ENCODE peak calls at places on chromosomes 6 and 20, in eight cellular contexts. I is dorsolateral prefrontal cortex; F is lung; P is coronary artery; X is CD8-positive, alpha-beta T cell; S is caudate nucleus; K is body of pancreas; G is upper lobe of right lung. M is an unnamed sample.

GRCh38 chr20:23163562-23163961 is 77.4 kb upstream of the CD93 start:
- DNase-seq in S (no peak), F (no peak), P (peak; percentile 62), G (no peak), I (no peak), X (no peak), K (no peak), M (peak; percentile 31)

GRCh38 chr20:24297928-24298327 is 171.5 kb upstream of the SYNDIG1 start:
- DNase-seq in G (no peak), S (no peak), K (no peak), X (no peak), F (no peak), I (no peak), P (no peak), M (no peak)

GRCh38 chr6:4958624-4959023 is 45.2 kb downstream of the RPP40 start:
- DNase-seq in K (no peak), G (no peak), X (no peak), F (no peak), P (no peak), I (no peak), S (no peak), M (no peak)

GRCh38 chr6:141141870-141142269 is 990.9 kb upstream of the GJE1 start:
- DNase-seq in I (no peak), K (no peak), P (no peak), S (no peak), X (no peak), G (no peak), F (no peak), M (no peak)

GRCh38 chr20:10573273-10573950 is 100.4 kb downstream of the JAG1 start:
- DNase-seq in F (no peak), S (no peak), G (no peak), X (no peak), I (no peak), P (no peak), K (no peak), M (no peak)

GRCh38 chr6:96066376-96066775 is 50.6 kb downstream of the FUT9 start:
- DNase-seq in I (no peak), F (no peak), X (no peak), G (no peak), S (no peak), P (no peak), K (no peak), M (no peak)

GRCh38 chr20:17688965-17689364 is 6.9 kb upstream of the RRBP1 start:
- DNase-seq in K (no peak), X (no peak), F (no peak), G (no peak), S (no peak), P (no peak), I (no peak), M (no peak)

GRCh38 chr20:37081717-37082289 is 14.0 kb downstream of the RBL1 start:
- DNase-seq in K (no peak), S (no peak), I (no peak), F (no peak), P (no peak), G (no peak), X (peak; percentile 39), M (no peak)

GRCh38 chr20:37773260-37773825 is 79.5 kb downstream of the CTNNBL1 start:
- DNase-seq in K (no peak), F (no peak), G (no peak), P (no peak), S (no peak), X (no peak), I (no peak), M (no peak)

GRCh38 chr6:140566706-140567330 is 1192.4 kb upstream of the CITED2 start:
- DNase-seq in G (no peak), F (no peak), P (no peak), S (no peak), K (no peak), I (no peak), X (no peak), M (no peak)

GRCh38 chr6:26232950-26233607 is 131.9 kb upstream of the BTN3A2 start:
- DNase-seq in G (no peak), F (no peak), S (no peak), P (no peak), K (no peak), I (no peak), X (no peak), M (peak; percentile 85)

GRCh38 chr20:6466065-6466810 is 301.2 kb upstream of the BMP2 start:
- DNase-seq in F (no peak), G (no peak), I (no peak), K (no peak), S (no peak), X (no peak), P (no peak), M (no peak)

GRCh38 chr6:147204060-147204785 is at the start of gene STXBP5:
- DNase-seq in F (peak; percentile 52), S (no peak), G (peak; percentile 83), P (peak; percentile 79), X (peak; percentile 22), K (peak; percentile 65), I (peak; percentile 41), M (peak; percentile 91)

DNA sequence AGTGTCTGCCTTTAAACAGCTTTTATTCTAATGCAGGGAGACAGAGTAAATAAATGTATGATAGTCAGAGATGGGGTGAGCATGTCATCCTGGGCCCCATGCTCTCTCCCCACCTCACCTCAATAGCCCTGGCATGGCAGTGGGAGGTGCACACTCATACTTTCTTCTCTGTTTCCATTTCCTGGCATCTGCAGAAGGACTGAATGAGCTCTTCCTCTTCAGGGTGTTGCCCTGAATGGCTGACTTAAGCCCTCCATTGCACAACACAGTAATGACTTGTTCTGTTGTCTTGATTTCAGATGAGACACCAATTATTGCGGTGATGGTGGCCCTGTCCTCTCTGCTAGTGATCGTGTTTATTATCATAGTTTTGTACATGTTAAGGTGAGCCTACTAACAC is 57.0 kb upstream of the GNRH2 start:
- DNase-seq in G (no peak), I (no peak), X (no peak), S (no peak), F (peak; percentile 29), P (no peak), K (peak; percentile 29), M (no peak)
- H3K27ac ChIP-seq in G (no peak overlapping the region), I (no peak overlapping the region), X (no peak overlapping the region), S (no peak overlapping the region), F (no peak overlapping the region), P (peak overlapping the region; percentile 15), K (no peak overlapping the region), M (peak overlapping the region; percentile 48)

GRCh38 chr6:129748901-129749748 is 39.1 kb upstream of the ARHGAP18 start:
- DNase-seq in F (no peak), P (no peak), K (no peak), S (no peak), X (no peak), G (no peak), I (no peak), M (no peak)

GRCh38 chr6:129749749-129750120 is 39.8 kb upstream of the ARHGAP18 start:
- DNase-seq in X (no peak), S (no peak), I (no peak), P (no peak), F (no peak), K (peak; percentile 8), G (no peak), M (no peak)

GRCh38 chr6:129748212-129748900 is 38.4 kb upstream of the ARHGAP18 start:
- DNase-seq in X (peak; percentile 26), G (no peak), I (no peak), S (no peak), F (no peak), P (no peak), K (peak; percentile 20), M (peak; percentile 66)

GRCh38 chr6:129747588-129748112 is 37.7 kb upstream of the ARHGAP18 start:
- DNase-seq in G (no peak), P (no peak), F (no peak), I (no peak), X (no peak), S (no peak), K (no peak), M (no peak)

DNA sequence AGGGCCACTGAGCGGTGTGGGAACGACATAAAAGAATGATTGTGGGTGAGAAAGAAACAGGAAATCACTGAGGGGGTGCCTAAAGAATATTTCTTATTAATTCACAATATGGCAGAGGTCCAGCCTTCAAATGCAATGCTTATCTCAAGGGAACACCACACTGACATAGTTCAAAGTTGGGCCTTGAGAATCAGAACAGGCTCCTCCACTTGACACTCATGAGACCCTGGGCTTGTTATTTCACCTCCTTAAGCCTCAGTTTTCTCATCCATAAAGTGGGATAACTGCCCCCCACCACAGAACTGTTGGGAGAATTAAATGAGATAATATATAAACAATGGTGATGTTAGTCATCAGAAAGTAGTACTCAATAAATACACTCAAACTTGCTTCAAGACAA is 40.4 kb upstream of the ARHGAP18 start:
- DNase-seq in P (no peak), S (no peak), G (no peak), I (no peak), X (no peak), F (no peak), K (no peak), M (no peak)
- H3K27ac ChIP-seq in P (no peak overlapping the region), S (no peak overlapping the region), G (peak overlapping the region; percentile 53), I (no peak overlapping the region), X (peak overlapping the region; percentile 10), F (peak overlapping the region; percentile 60), K (no peak overlapping the region), M (peak overlapping the region; percentile 70)

GRCh38 chr6:148967128-148967527 is 220.3 kb downstream of the UST start:
- DNase-seq in S (no peak), K (no peak), F (no peak), G (no peak), X (no peak), I (no peak), P (no peak), M (no peak)
- H3K27ac ChIP-seq in S (peak overlapping the region; percentile 76), K (no peak overlapping the region), F (no peak overlapping the region), G (no peak overlapping the region), X (no peak overlapping the region), I (no peak overlapping the region), P (no peak overlapping the region), M (no peak overlapping the region)

GRCh38 chr20:41274152-41274551 is 43.4 kb downstream of the ZHX3 start:
- DNase-seq in X (no peak), K (no peak), S (no peak), I (no peak), F (no peak), G (no peak), P (no peak), M (no peak)

GRCh38 chr20:41278936-41279335 is 38.6 kb downstream of the ZHX3 start:
- DNase-seq in K (no peak), F (no peak), G (no peak), X (no peak), S (no peak), P (no peak), I (no peak), M (no peak)

GRCh38 chr20:41277049-41277448 is 40.5 kb downstream of the ZHX3 start:
- DNase-seq in X (no peak), K (no peak), S (no peak), I (no peak), F (no peak), P (no peak), G (no peak), M (no peak)

GRCh38 chr20:41275181-41275793 is 42.2 kb downstream of the ZHX3 start:
- DNase-seq in F (no peak), S (no peak), P (no peak), G (no peak), K (peak; percentile 29), I (no peak), X (no peak), M (no peak)

DNA sequence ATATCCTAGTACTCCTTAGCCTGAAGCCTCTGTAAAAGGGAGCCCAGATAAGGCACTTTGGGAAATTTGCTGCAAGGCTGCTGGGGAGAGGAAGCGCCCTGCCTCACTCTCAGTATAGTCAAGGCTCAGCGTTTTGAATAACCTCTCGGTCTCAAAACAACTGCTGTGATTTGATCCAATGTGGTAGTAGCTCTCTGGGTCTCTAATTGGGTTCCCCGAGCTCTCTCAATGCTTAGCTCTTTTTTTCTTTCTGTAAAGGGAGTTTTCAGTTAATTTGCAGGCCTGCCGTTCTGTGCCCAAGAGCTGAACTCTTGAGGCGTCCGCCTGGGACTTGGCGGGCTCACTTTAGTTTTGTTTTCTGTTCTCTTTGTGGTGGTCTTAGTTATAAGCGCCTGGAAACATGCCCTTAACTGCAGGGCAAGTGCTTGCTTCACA is 41.2 kb downstream of the ZHX3 start:
- DNase-seq in F (no peak), S (peak; percentile 75), X (no peak), I (no peak), K (no peak), P (no peak), G (no peak), M (no peak)
- H3K27ac ChIP-seq in F (peak overlapping the region; percentile 59), S (peak overlapping the region; percentile 83), X (no peak overlapping the region), I (peak overlapping the region; percentile 5), K (no peak overlapping the region), P (peak overlapping the region; percentile 26), G (peak overlapping the region; percentile 25), M (peak overlapping the region; percentile 55)

M was measured in spleen.